ENCODE peak calls at places on chromosomes 3 and 15, in five cellular contexts. W is neural progenitor cell, I is ureter, Z is astrocyte, Q is adipocyte. J is an unnamed sample.
A peak's percentile ranks its signal among the peaks of the same experiment; 100 is the strongest.

GRCh38 chr15:70921297-70921696 is 28.7 kb downstream of the LRRC49 start:
- DNase-seq in W (no peak), I (no peak), Z (peak; percentile 26), Q (no peak), J (no peak)

GRCh38 chr15:65929573-65929972 is 60.3 kb downstream of the RAB11A start:
- DNase-seq in W (no peak), I (no peak), Z (no peak), Q (no peak), J (no peak)

GRCh38 chr3:190309414-190309813 is 12.8 kb downstream of the CLDN1 start:
- DNase-seq in W (no peak), I (no peak), Z (no peak), Q (no peak), J (no peak)

GRCh38 chr3:155556531-155556930 is 188.3 kb downstream of the PLCH1 start:
- DNase-seq in W (no peak), I (no peak), Z (peak; percentile 31), Q (peak; percentile 63), J (no peak)

GRCh38 chr3:130470132-130470531 is 46.8 kb upstream of the COL6A6 start:
- DNase-seq in W (no peak), I (no peak), Z (no peak), Q (peak; percentile 68), J (no peak)

GRCh38 chr15:33618300-33618699 is 307.5 kb downstream of the RYR3 start:
- DNase-seq in W (no peak), I (no peak), Z (peak; percentile 34), Q (no peak), J (no peak)

GRCh38 chr3:39108309-39108708 is 829 bp downstream of the TTC21A start:
- DNase-seq in W (no peak), I (peak; percentile 6), Z (no peak), Q (no peak), J (no peak)

GRCh38 chr15:48149858-48150257 is 28.2 kb downstream of the MYEF2 start:
- DNase-seq in W (no peak), I (no peak), Z (peak; percentile 87), Q (peak; percentile 19), J (no peak)

GRCh38 chr3:178672263-178672662 is 136.0 kb downstream of the KCNMB2 start:
- DNase-seq in W (no peak), I (no peak), Z (no peak), Q (peak; percentile 27), J (no peak)

GRCh38 chr15:93028632-93029612 is 60.1 kb downstream of the RGMA start:
- DNase-seq in W (no peak), I (peak; percentile 86), Z (peak; percentile 89), Q (peak; percentile 93), J (no peak)

GRCh38 chr3:139559541-139559940 is 20.0 kb upstream of the RBP1 start:
- DNase-seq in W (peak; percentile 52), I (no peak), Z (peak; percentile 77), Q (peak; percentile 39), J (no peak)

GRCh38 chr3:168116279-168116678 is 20.6 kb upstream of the GOLIM4 start:
- DNase-seq in W (no peak), I (peak; percentile 46), Z (peak; percentile 93), Q (no peak), J (no peak)

GRCh38 chr3:32095431-32095830 is 11.0 kb upstream of the GPD1L start:
- DNase-seq in W (no peak), I (no peak), Z (no peak), Q (no peak), J (no peak)

GRCh38 chr3:186990282-186990681 is 60.0 kb downstream of the ST6GAL1 start:
- DNase-seq in W (no peak), I (no peak), Z (peak; percentile 12), Q (no peak), J (no peak)

GRCh38 chr3:28699283-28699682 is 350.7 kb upstream of the AZI2 start:
- DNase-seq in W (no peak), I (no peak), Z (no peak), Q (no peak), J (no peak)

GRCh38 chr3:129708328-129708861 is 101.9 kb upstream of the PLXND1 start:
- DNase-seq in W (no peak), I (no peak), Z (no peak), Q (no peak), J (no peak)

GRCh38 chr3:171553085-171553484 is 92.9 kb upstream of the TNIK start:
- DNase-seq in W (no peak), I (no peak), Z (no peak), Q (no peak), J (no peak)

GRCh38 chr3:187228740-187229139 is 31.5 kb downstream of the RTP1 start:
- DNase-seq in W (no peak), I (no peak), Z (no peak), Q (no peak), J (no peak)

GRCh38 chr3:63900459-63900858 is 11.7 kb downstream of the SCAANT1 start:
- DNase-seq in W (no peak), I (no peak), Z (no peak), Q (no peak), J (no peak)

GRCh38 chr3:10758304-10759037 is 57.6 kb upstream of the SLC6A11 start:
- DNase-seq in W (peak; percentile 83), I (peak; percentile 66), Z (peak; percentile 40), Q (peak; percentile 81), J (no peak)

GRCh38 chr15:81046290-81046689 is 45.6 kb downstream of the TLNRD1 start:
- DNase-seq in W (no peak), I (no peak), Z (no peak), Q (no peak), J (no peak)

GRCh38 chr15:56984681-56985515 is 66.5 kb downstream of the TCF12 start:
- DNase-seq in W (no peak), I (no peak), Z (peak; percentile 48), Q (peak; percentile 43), J (no peak)

GRCh38 chr3:130759692-130760338 is 13.2 kb upstream of the PIK3R4 start:
- DNase-seq in W (peak; percentile 66), I (no peak), Z (peak; percentile 22), Q (peak; percentile 86), J (no peak)

GRCh38 chr15:33724321-33725036 is 243.8 kb upstream of the CHRM5 start:
- DNase-seq in W (no peak), I (no peak), Z (no peak), Q (no peak), J (no peak)

GRCh38 chr3:170502297-170502696 is 83.6 kb downstream of the SLC7A14 start:
- DNase-seq in W (no peak), I (no peak), Z (peak; percentile 48), Q (peak; percentile 75), J (no peak)

GRCh38 chr15:50883903-50884302 is 24.6 kb upstream of the AP4E1 start:
- DNase-seq in W (no peak), I (no peak), Z (peak; percentile 57), Q (peak; percentile 56), J (no peak)

GRCh38 chr3:288383-288782 is 91.8 kb downstream of the CHL1 start:
- DNase-seq in W (no peak), I (no peak), Z (no peak), Q (no peak), J (no peak)

GRCh38 chr15:89448825-89449224 is 47.6 kb downstream of the RHCG start:
- DNase-seq in W (peak; percentile 50), I (no peak), Z (no peak), Q (no peak), J (no peak)

GRCh38 chr15:41854443-41854842 is 15.8 kb downstream of the PLA2G4B start:
- DNase-seq in W (no peak), I (no peak), Z (no peak), Q (no peak), J (no peak)

GRCh38 chr3:116129187-116129945 is 315.9 kb downstream of the LSAMP start:
- DNase-seq in W (no peak), I (no peak), Z (no peak), Q (no peak), J (no peak)

GRCh38 chr3:9787714-9788113 is 4.6 kb downstream of the TADA3 start:
- DNase-seq in W (no peak), I (no peak), Z (peak; percentile 37), Q (no peak), J (no peak)

GRCh38 chr3:165669967-165670366 is 167.3 kb downstream of the BCHE start:
- DNase-seq in W (no peak), I (no peak), Z (peak; percentile 22), Q (no peak), J (no peak)

GRCh38 chr15:66661432-66662096 is 40.5 kb upstream of the SMAD6 start:
- DNase-seq in W (no peak), I (no peak), Z (no peak), Q (no peak), J (no peak)

GRCh38 chr15:50017522-50017921 is 101.5 kb downstream of the ATP8B4 start:
- DNase-seq in W (no peak), I (no peak), Z (peak; percentile 47), Q (no peak), J (no peak)